ENCODE peak calls at places on chromosomes 5 and 9, in ten cellular contexts. J is breast epithelium; E is fibroblast of villous mesenchyme; N is stimulated activated CD8-positive, alpha-beta memory T cell treated with anti-CD3 and anti-CD28 coated beads, Interleukin-2, amount 100 ng/mL, for 48 hours; R is IMR-90; Z is caudate nucleus; U is SHP77; S is nephron progenitor cell; Y is AG09309; A is GDM1. C is an unnamed sample.

GRCh38 chr5:78716221-78716620 is 67.6 kb upstream of the LHFPL2 start:
- DNase-seq in N (no peak), S (no peak), Y (no peak), Z (no peak), J (no peak), U (no peak), R (peak; percentile 67), A (no peak), E (no peak), C (peak; percentile 71)

GRCh38 chr5:114363837-114364236 is 2.0 kb downstream of the KCNN2 start:
- DNase-seq in N (no peak), J (no peak), S (no peak), E (no peak), R (no peak), Z (no peak), A (no peak), Y (no peak), U (no peak), C (no peak)

GRCh38 chr5:152271420-152271819 is 133.7 kb downstream of the NMUR2 start:
- DNase-seq in A (no peak), R (no peak), S (peak; percentile 9), E (no peak), N (no peak), Z (no peak), Y (no peak), J (no peak), U (peak; percentile 41), C (peak; percentile 4)

GRCh38 chr5:132775439-132776076 is 1.5 kb downstream of the SEPTIN8 start:
- DNase-seq in S (no peak), N (no peak), U (no peak), R (no peak), A (no peak), J (no peak), Y (no peak), Z (no peak), E (peak; percentile 23), C (peak; percentile 52)

GRCh38 chr5:84430863-84431663 is 46.4 kb upstream of the EDIL3 start:
- DNase-seq in Z (no peak), A (no peak), R (peak; percentile 12), Y (no peak), J (no peak), N (no peak), U (no peak), S (no peak), E (no peak), C (no peak)

GRCh38 chr9:129166962-129167557 is 11.0 kb downstream of the IER5L start:
- DNase-seq in N (no peak), E (peak; percentile 83), Z (no peak), R (peak; percentile 80), U (peak; percentile 80), Y (no peak), S (no peak), A (peak; percentile 83), J (peak; percentile 92), C (peak; percentile 92)

GRCh38 chr5:31638286-31638685 is 645 bp upstream of the PDZD2 start:
- DNase-seq in Z (no peak), N (no peak), A (no peak), Y (no peak), U (no peak), J (no peak), E (no peak), S (no peak), R (no peak), C (peak; percentile 12)

GRCh38 chr5:150081541-150082283 is 4.6 kb downstream of the CSF1R start:
- DNase-seq in N (no peak), S (peak; percentile 31), R (peak; percentile 26), U (no peak), J (no peak), Y (no peak), Z (no peak), A (peak; percentile 96), E (peak; percentile 45), C (no peak)

GRCh38 chr5:96641368-96641767 is 20.8 kb upstream of the CAST start:
- DNase-seq in Y (no peak), A (no peak), J (no peak), N (no peak), U (no peak), E (no peak), R (peak; percentile 57), S (no peak), Z (no peak), C (no peak)

GRCh38 chr5:54385994-54386393 is 69.5 kb upstream of the HSPB3 start:
- DNase-seq in E (no peak), J (no peak), Z (no peak), R (no peak), A (no peak), N (no peak), S (no peak), U (no peak), Y (no peak), C (no peak)

C was measured in GM23248.